ENCODE peak calls at places on chromosomes 7 and 10, in four cellular contexts. Y is uterus, H is adrenal gland, K is heart left ventricle. U is an unnamed sample.

GRCh38 chr10:93917064-93917391 is 23.2 kb downstream of the SLC35G1 start:
- DNase-seq in Y (no peak), H (peak; percentile 13), K (no peak), U (no peak)

GRCh38 chr10:76514891-76515290 is 1083.5 kb downstream of the LRMDA start:
- DNase-seq in Y (no peak), H (no peak), K (no peak), U (no peak)

GRCh38 chr10:132102071-132102716 is 36.4 kb downstream of the JAKMIP3 start:
- DNase-seq in Y (no peak), H (no peak), K (no peak), U (peak; percentile 5)

GRCh38 chr7:73395538-73396503 is 37.8 kb upstream of the FZD9 start:
- DNase-seq in Y (no peak), H (no peak), K (no peak), U (no peak)

GRCh38 chr10:2772791-2773644 is 294.3 kb upstream of the PFKP start:
- DNase-seq in Y (no peak), H (no peak), K (peak; percentile 57), U (no peak)

GRCh38 chr10:86138551-86139065 is 228.0 kb downstream of the GRID1 start:
- DNase-seq in Y (no peak), H (no peak), K (no peak), U (no peak)

GRCh38 chr10:106967482-106967881 is 197.0 kb downstream of the SORCS1 start:
- DNase-seq in Y (no peak), H (no peak), K (no peak), U (no peak)

GRCh38 chr10:76282122-76283030 is 851.0 kb downstream of the LRMDA start:
- DNase-seq in Y (peak; percentile 82), H (peak; percentile 14), K (no peak), U (no peak)

GRCh38 chr10:79268100-79268670 is 79.1 kb upstream of the PPIF start:
- DNase-seq in Y (no peak), H (no peak), K (no peak), U (no peak)

GRCh38 chr10:72145657-72146450 is 57.5 kb upstream of the SPOCK2 start:
- DNase-seq in Y (no peak), H (no peak), K (no peak), U (no peak)

GRCh38 chr7:9091282-9091681 is 657.9 kb downstream of the NXPH1 start:
- DNase-seq in Y (no peak), H (no peak), K (no peak), U (no peak)

GRCh38 chr10:24209421-24209770 is 458 bp downstream of the KIAA1217 start:
- DNase-seq in Y (no peak), H (peak; percentile 35), K (no peak), U (no peak)

GRCh38 chr10:19412531-19412930 is 363.9 kb downstream of the MALRD1 start:
- DNase-seq in Y (no peak), H (no peak), K (no peak), U (no peak)

GRCh38 chr10:7697304-7697822 is 5.8 kb upstream of the ITIH2 start:
- DNase-seq in Y (no peak), H (no peak), K (no peak), U (no peak)

DNA sequence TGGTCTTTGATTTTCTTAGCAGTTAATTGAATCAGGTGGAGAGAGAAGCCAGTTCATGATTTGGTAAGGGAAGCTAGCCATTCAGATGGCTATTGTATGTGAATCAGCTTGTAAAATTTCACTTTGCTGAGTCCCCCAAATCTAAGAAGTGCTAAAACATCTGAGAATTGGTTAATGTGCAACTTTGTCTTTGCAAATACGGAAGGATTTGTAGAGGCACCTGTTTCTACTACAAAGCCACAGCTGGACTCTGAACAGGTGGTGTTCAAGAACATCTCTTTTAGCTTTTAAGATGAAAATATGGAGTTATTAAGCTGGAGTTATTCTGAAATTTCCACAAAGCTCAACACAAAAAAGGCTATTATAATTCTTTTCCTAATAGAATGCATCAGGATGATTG is 132.6 kb downstream of the VPS50 start:
- DNase-seq in Y (no peak), H (no peak), K (no peak), U (no peak)
- H3K4me3 ChIP-seq in Y (no peak overlapping the region), H (no peak overlapping the region), K (no peak overlapping the region), U (no peak overlapping the region)

GRCh38 chr10:70494536-70494935 is 16.0 kb downstream of the PALD1 start:
- DNase-seq in Y (no peak), H (no peak), K (no peak), U (no peak)
- H3K4me3 ChIP-seq in Y (no peak overlapping the region), H (no peak overlapping the region), K (peak overlapping the region; percentile 5), U (no peak overlapping the region)

GRCh38 chr10:126617208-126617607 is 53.3 kb downstream of the C10orf90 start:
- DNase-seq in Y (no peak), H (no peak), K (no peak), U (no peak)

GRCh38 chr10:126616737-126617136 is 53.8 kb downstream of the C10orf90 start:
- DNase-seq in Y (no peak), H (no peak), K (no peak), U (no peak)

GRCh38 chr10:126618466-126618865 is 52.0 kb downstream of the C10orf90 start:
- DNase-seq in Y (no peak), H (no peak), K (no peak), U (no peak)

GRCh38 chr10:126621836-126622235 is 48.7 kb downstream of the C10orf90 start:
- DNase-seq in Y (no peak), H (no peak), K (no peak), U (no peak)
- H3K4me3 ChIP-seq in Y (no peak overlapping the region), H (no peak overlapping the region), K (no peak overlapping the region), U (no peak overlapping the region)

DNA sequence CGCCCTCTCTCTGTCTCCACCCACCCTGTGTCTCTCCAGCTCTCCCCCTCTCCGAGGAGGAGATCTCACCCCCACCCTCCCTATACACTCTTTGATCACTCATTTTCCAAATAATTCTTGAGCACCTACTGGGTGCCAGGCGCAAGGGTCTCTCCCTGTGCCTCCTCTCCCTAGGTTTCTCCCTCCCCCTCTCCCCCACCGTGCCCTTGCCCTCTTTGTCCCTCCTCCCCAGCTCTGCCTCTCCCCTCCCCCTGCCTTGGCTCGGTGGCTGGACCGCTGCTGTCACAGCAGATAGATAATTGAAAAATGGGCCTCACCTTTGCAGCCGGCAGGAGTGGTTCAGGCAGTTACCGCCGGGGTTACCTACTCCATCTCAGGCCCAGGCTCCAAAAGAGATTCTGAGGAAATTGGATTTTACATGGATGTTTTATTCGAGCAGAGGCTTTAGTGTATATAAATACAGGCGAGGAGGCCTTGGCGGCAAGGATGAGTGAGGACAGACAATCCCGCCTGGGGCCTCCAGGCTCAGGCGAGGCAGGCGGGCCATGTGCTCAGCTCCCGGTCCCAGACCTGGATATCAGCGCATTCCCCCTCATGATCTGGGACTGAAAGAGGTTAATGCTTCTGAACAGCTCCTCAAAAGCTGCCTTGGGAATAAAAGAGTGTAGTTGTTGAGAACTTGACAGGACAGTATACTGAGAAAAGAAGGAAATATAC is 60.8 kb upstream of the BTRC start:
- DNase-seq in Y (no peak), H (no peak), K (no peak), U (no peak)
- H3K4me3 ChIP-seq in Y (no peak overlapping the region), H (no peak overlapping the region), K (peak overlapping the region; percentile 58), U (peak overlapping the region; percentile 85)

GRCh38 chr10:30346615-30347014 is 2.5 kb downstream of the MTPAP start:
- DNase-seq in Y (no peak), H (no peak), K (no peak), U (no peak)
- H3K4me3 ChIP-seq in Y (no peak overlapping the region), H (no peak overlapping the region), K (no peak overlapping the region), U (no peak overlapping the region)

U was measured in dorsolateral prefrontal cortex.